ENCODE peak calls at places on chromosomes 5 and 9, in eight cellular contexts. O, F, Q, D, G, P, N and J are unnamed samples.

GRCh38 chr5:116486588-116486987 is 88.0 kb downstream of the SEMA6A start:
- DNase-seq in P (no peak), G (no peak), Q (no peak), F (no peak), O (no peak), N (no peak), D (no peak), J (no peak)

GRCh38 chr9:130756037-130756436 is 62.5 kb downstream of the EXOSC2 start:
- DNase-seq in D (no peak), N (no peak), F (no peak), Q (no peak), O (peak; percentile 32), G (no peak), P (no peak), J (no peak)

GRCh38 chr5:158286827-158287226 is 427.9 kb upstream of the CLINT1 start:
- DNase-seq in D (no peak), O (no peak), Q (no peak), F (no peak), N (no peak), P (no peak), G (no peak), J (no peak)

GRCh38 chr9:134557331-134557730 is 84.3 kb upstream of the COL5A1 start:
- DNase-seq in P (no peak), D (no peak), G (no peak), Q (no peak), N (no peak), O (no peak), F (peak; percentile 25), J (no peak)

GRCh38 chr9:84072621-84073180 is 92.1 kb downstream of the RMI1 start:
- DNase-seq in P (no peak), F (no peak), N (no peak), G (no peak), O (no peak), D (no peak), Q (no peak), J (no peak)

GRCh38 chr5:132839426-132840301 is 9.2 kb upstream of the SHROOM1 start:
- DNase-seq in N (no peak), Q (peak; percentile 87), P (no peak), O (peak; percentile 84), D (peak; percentile 41), G (no peak), F (no peak), J (no peak)

GRCh38 chr5:168334161-168335094 is 43.0 kb downstream of the WWC1 start:
- DNase-seq in F (peak; percentile 29), O (peak; percentile 17), N (no peak), P (no peak), G (peak; percentile 88), Q (peak; percentile 89), D (peak; percentile 57), J (no peak)

GRCh38 chr5:113574417-113574816 is 60.9 kb downstream of the YTHDC2 start:
- DNase-seq in O (peak; percentile 73), G (no peak), F (no peak), N (no peak), P (no peak), Q (peak; percentile 96), D (peak; percentile 76), J (no peak)

GRCh38 chr9:110125207-110125751 is 82.7 kb downstream of the C9orf152 start:
- DNase-seq in Q (peak; percentile 98), D (peak; percentile 89), N (no peak), F (peak; percentile 81), P (peak; percentile 96), O (peak; percentile 99), G (peak; percentile 94), J (no peak)

GRCh38 chr9:130332384-130332926 is 66.9 kb downstream of the HMCN2 start:
- DNase-seq in O (no peak), N (no peak), D (no peak), Q (no peak), F (peak; percentile 61), G (no peak), P (no peak), J (no peak)

GRCh38 chr5:109468737-109469420 is 59.1 kb upstream of the PJA2 start:
- DNase-seq in G (peak; percentile 79), P (peak; percentile 97), D (peak; percentile 78), N (peak; percentile 62), O (peak; percentile 96), F (peak; percentile 96), Q (peak; percentile 94), J (peak; percentile 21)

GRCh38 chr5:54547711-54548250 is 30.2 kb downstream of the SNX18 start:
- DNase-seq in P (peak; percentile 76), O (peak; percentile 87), Q (peak; percentile 90), D (peak; percentile 52), G (no peak), N (no peak), F (no peak), J (no peak)

GRCh38 chr9:99565203-99565602 is 256.5 kb upstream of the NR4A3 start:
- DNase-seq in D (no peak), Q (no peak), N (no peak), O (no peak), G (no peak), P (no peak), F (no peak), J (no peak)

GRCh38 chr9:98879094-98879957 is 64.4 kb upstream of the COL15A1 start:
- DNase-seq in D (no peak), Q (no peak), O (no peak), G (no peak), N (no peak), P (no peak), F (no peak), J (no peak)

GRCh38 chr5:95350631-95351030 is 40.5 kb upstream of the FAM81B start:
- DNase-seq in F (no peak), D (no peak), O (no peak), P (no peak), G (no peak), N (no peak), Q (no peak), J (no peak)

GRCh38 chr5:144207875-144208444 is 37.3 kb downstream of the KCTD16 start:
- DNase-seq in G (peak; percentile 31), D (no peak), P (no peak), F (no peak), Q (no peak), N (no peak), O (no peak), J (no peak)

GRCh38 chr5:115594343-115595047 is 7.8 kb downstream of the TICAM2 start:
- DNase-seq in P (no peak), G (no peak), D (no peak), Q (peak; percentile 45), O (no peak), N (no peak), F (no peak), J (no peak)

GRCh38 chr9:137050570-137050969 is 3.3 kb downstream of the ENTPD2 start:
- DNase-seq in D (no peak), G (no peak), N (no peak), P (no peak), O (no peak), F (no peak), Q (no peak), J (no peak)

GRCh38 chr9:134050726-134051125 is 17.1 kb downstream of the BRD3 start:
- DNase-seq in P (no peak), D (no peak), G (no peak), O (no peak), Q (no peak), F (peak; percentile 54), N (no peak), J (no peak)

GRCh38 chr9:9998491-9999287 is 614.1 kb downstream of the PTPRD start:
- DNase-seq in G (peak; percentile 59), P (no peak), O (peak; percentile 47), N (no peak), D (no peak), Q (no peak), F (no peak), J (no peak)

GRCh38 chr9:9392755-9393154 is 1220.0 kb downstream of the PTPRD start:
- DNase-seq in Q (no peak), N (no peak), P (no peak), G (no peak), F (no peak), D (no peak), O (no peak), J (no peak)

GRCh38 chr5:1317921-1318565 is 23.2 kb upstream of the TERT start:
- DNase-seq in O (no peak), D (no peak), Q (no peak), F (peak; percentile 60), N (no peak), P (no peak), G (no peak), J (no peak)

GRCh38 chr5:162886717-162887116 is 550.7 kb upstream of the CCNG1 start:
- DNase-seq in F (no peak), G (no peak), D (no peak), N (no peak), P (no peak), Q (no peak), O (no peak), J (no peak)
- H3K9me3 ChIP-seq in F (peaks cover 10% of the 10 kb centered on the region), G (no peaks in the 10 kb centered on the region), D (peaks cover 8% of the 10 kb centered on the region), N (no peaks in the 10 kb centered on the region), P (no peaks in the 10 kb centered on the region), Q (peaks cover 5% of the 10 kb centered on the region), O (peaks cover 24% of the 10 kb centered on the region), J (no peaks in the 10 kb centered on the region)

DNA sequence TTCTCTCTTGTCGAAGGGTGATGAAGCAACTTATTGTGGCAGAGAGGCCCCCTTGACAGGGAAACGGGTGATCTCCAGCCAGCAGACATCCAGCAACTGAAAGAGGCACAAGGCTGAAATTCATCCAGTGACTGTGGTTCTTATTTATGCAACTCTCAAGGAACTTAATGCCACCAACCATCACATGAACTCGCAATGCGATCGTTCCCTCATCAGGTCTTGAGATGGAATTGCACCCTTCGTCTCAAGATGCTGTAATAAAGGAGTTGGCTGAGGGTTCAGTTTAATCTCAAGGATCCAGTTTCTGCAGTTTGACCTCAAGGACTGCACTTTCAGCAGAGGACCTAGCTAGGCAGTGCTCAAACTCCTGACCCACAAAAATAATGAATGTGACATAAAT is 957.6 kb upstream of the CTNND2 start:
- DNase-seq in P (no peak), F (no peak), N (no peak), D (no peak), Q (no peak), G (peak; percentile 40), O (no peak), J (no peak)
- H3K9me3 ChIP-seq in P (no peaks in the 10 kb centered on the region), F (peaks cover 12% of the 10 kb centered on the region), N (no peaks in the 10 kb centered on the region), D (peaks cover 19% of the 10 kb centered on the region), Q (peaks cover 11% of the 10 kb centered on the region), G (no peaks in the 10 kb centered on the region), O (peaks cover 21% of the 10 kb centered on the region), J (no peaks in the 10 kb centered on the region)

GRCh38 chr5:66472010-66472409 is 124.2 kb upstream of the MAST4 start:
- DNase-seq in Q (no peak), O (no peak), G (no peak), D (no peak), F (no peak), P (no peak), N (no peak), J (no peak)
- H3K9me3 ChIP-seq in Q (no peaks in the 10 kb centered on the region), O (peaks cover 41% of the 10 kb centered on the region), G (peaks cover 37% of the 10 kb centered on the region), D (no peaks in the 10 kb centered on the region), F (peaks cover 34% of the 10 kb centered on the region), P (no peaks in the 10 kb centered on the region), N (no peaks in the 10 kb centered on the region), J (no peaks in the 10 kb centered on the region)

DNA sequence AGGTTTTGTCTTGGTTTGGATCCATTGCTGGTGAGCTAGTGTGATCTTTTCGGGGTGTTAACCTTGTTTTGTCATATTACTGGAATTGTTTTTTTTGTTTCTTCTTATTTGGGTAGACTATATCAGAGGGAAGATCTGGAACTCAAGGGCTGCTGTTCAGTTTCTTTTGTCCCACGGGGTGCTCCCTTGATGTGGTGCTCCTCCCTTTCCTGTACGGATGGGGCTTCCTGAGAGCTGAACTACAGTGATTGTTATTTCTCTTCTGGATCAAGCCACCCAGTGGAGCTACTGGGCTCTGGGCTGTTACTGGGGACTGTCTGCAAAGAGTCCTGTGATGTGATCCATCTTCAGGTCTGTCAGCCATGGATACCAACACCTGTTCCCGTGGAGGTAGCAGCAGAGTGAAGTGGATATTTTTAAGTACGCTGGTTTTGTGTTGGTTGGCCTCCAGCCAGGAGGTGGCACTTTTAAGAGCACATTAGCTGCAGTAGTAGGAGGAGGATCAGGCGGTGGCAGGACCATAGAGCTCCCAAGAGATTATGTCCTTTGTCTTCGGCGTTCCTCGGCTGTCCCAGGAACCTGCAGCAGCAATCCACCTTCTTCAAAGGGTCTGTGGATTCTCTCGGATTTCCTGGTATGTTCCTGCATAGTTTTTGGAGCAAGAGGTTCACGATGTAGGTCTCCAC is 27.2 kb downstream of the SCAMP1 start:
- DNase-seq in F (no peak), Q (no peak), N (no peak), P (no peak), D (no peak), G (no peak), O (no peak), J (no peak)
- H3K9me3 ChIP-seq in F (peaks cover 50% of the 10 kb centered on the region), Q (no peaks in the 10 kb centered on the region), N (no peaks in the 10 kb centered on the region), P (no peaks in the 10 kb centered on the region), D (peaks cover 6% of the 10 kb centered on the region), G (peaks cover 22% of the 10 kb centered on the region), O (peaks cover 2% of the 10 kb centered on the region), J (no peaks in the 10 kb centered on the region)